ENCODE peak calls at places on chromosomes 3 and 15, in seven cellular contexts. R is left ventricle myocardium inferior, L is RWPE1, K is upper lobe of right lung, O is HFFc6, M is progenitor cell of endocrine pancreas, I is GM12865. J is an unnamed sample.

GRCh38 chr3:125054436-125055164 is 1.2 kb downstream of the HEG1 start:
- DNase-seq in O (peak), R (no peak), I (peak), M (no peak), L (peak), K (no peak), J (peak)

GRCh38 chr15:81893182-81893833 is 152.5 kb downstream of the MEX3B start:
- DNase-seq in R (no peak), K (no peak), I (no peak), O (no peak), L (no peak), M (no peak), J (no peak)

GRCh38 chr3:44114142-44114541 is 127.5 kb upstream of the TOPAZ1 start:
- DNase-seq in K (no peak), M (peak), R (peak), L (no peak), I (peak), O (no peak), J (peak)

GRCh38 chr15:57084178-57084577 is 165.7 kb downstream of the TCF12 start:
- DNase-seq in L (no peak), R (no peak), K (no peak), I (no peak), M (no peak), O (no peak), J (no peak)

GRCh38 chr3:4996771-4997291 is 17.6 kb downstream of the BHLHE40 start:
- DNase-seq in M (no peak), O (no peak), I (no peak), R (no peak), K (no peak), L (no peak), J (no peak)

GRCh38 chr3:88203537-88204143 is 53.9 kb downstream of the C3orf38 start:
- DNase-seq in R (peak), O (peak), K (no peak), L (peak), I (peak), M (peak), J (peak)

GRCh38 chr15:95559875-95560394 is 770.6 kb upstream of the NR2F2 start:
- DNase-seq in K (no peak), I (no peak), L (peak), R (no peak), M (no peak), O (peak), J (no peak)

GRCh38 chr3:101217458-101217849 is 102.9 kb downstream of the IMPG2 start:
- DNase-seq in M (no peak), I (no peak), R (no peak), O (no peak), K (no peak), L (no peak), J (no peak)

GRCh38 chr15:51793521-51793920 is 35.9 kb upstream of the TMOD3 start:
- DNase-seq in O (no peak), I (no peak), R (peak), L (no peak), K (no peak), M (no peak), J (no peak)

GRCh38 chr15:85642693-85643058 is 152.0 kb downstream of the KLHL25 start:
- DNase-seq in R (peak), O (no peak), L (no peak), I (no peak), K (no peak), M (no peak), J (no peak)

GRCh38 chr3:195451373-195452000 is 8.7 kb upstream of the ACAP2 start:
- DNase-seq in L (no peak), R (no peak), I (no peak), O (no peak), M (no peak), K (no peak), J (no peak)

GRCh38 chr15:38589502-38589901 is 24.9 kb upstream of the RASGRP1 start:
- DNase-seq in L (peak), I (no peak), K (no peak), R (no peak), M (no peak), O (peak), J (no peak)

GRCh38 chr3:141011511-141012262 is 39.5 kb upstream of the SPSB4 start:
- DNase-seq in R (peak), L (peak), M (peak), K (peak), I (peak), O (peak), J (peak)

GRCh38 chr15:81336568-81336967 is 12.6 kb upstream of the STARD5 start:
- DNase-seq in R (no peak), I (peak), M (no peak), L (peak), O (peak), K (no peak), J (peak)

GRCh38 chr3:181623924-181624694 is 87.6 kb upstream of the SOX2 start:
- DNase-seq in I (no peak), L (peak), R (no peak), K (no peak), M (no peak), O (no peak), J (no peak)

GRCh38 chr3:101573449-101574387 is at the start of gene PCNP:
- DNase-seq in I (peak), M (peak), O (peak), R (peak), K (peak), L (peak), J (peak)

GRCh38 chr3:18445421-18446066 is 20.4 kb upstream of the SATB1 start:
- DNase-seq in K (no peak), I (no peak), R (no peak), M (no peak), L (no peak), O (no peak), J (peak)

GRCh38 chr3:149886957-149887356 is 73.9 kb downstream of the RNF13 start:
- DNase-seq in O (no peak), R (no peak), I (no peak), M (no peak), L (no peak), K (no peak), J (no peak)

GRCh38 chr3:56813656-56813965 is 11.9 kb upstream of the ARHGEF3 start:
- DNase-seq in I (no peak), K (no peak), O (no peak), R (no peak), L (peak), M (no peak), J (no peak)

GRCh38 chr3:122536634-122537033 is 21.9 kb upstream of the KPNA1 start:
- DNase-seq in O (no peak), K (no peak), R (no peak), I (no peak), M (no peak), L (no peak), J (no peak)

GRCh38 chr3:55538158-55538557 is 51.1 kb upstream of the WNT5A start:
- DNase-seq in O (no peak), I (no peak), M (no peak), K (no peak), R (no peak), L (no peak), J (no peak)

GRCh38 chr3:123778991-123779622 is 105.0 kb downstream of the MYLK start:
- DNase-seq in M (no peak), O (no peak), R (no peak), K (no peak), L (no peak), I (no peak), J (no peak)

GRCh38 chr15:68819451-68820204 is 1.1 kb downstream of the ANP32A start:
- DNase-seq in R (peak), M (no peak), I (peak), L (peak), K (peak), O (peak), J (peak)

GRCh38 chr3:127784865-127785710 is 37.2 kb downstream of the MGLL start:
- DNase-seq in R (no peak), O (no peak), K (peak), L (no peak), M (no peak), I (no peak), J (no peak)

GRCh38 chr3:159821737-159822136 is 166.9 kb upstream of the IL12A start:
- DNase-seq in K (no peak), O (no peak), L (no peak), I (no peak), R (no peak), M (no peak), J (no peak)

GRCh38 chr3:139327861-139328260 is 16.0 kb upstream of the MRPS22 start:
- DNase-seq in M (no peak), O (no peak), I (no peak), R (no peak), L (no peak), K (no peak), J (no peak)

GRCh38 chr15:31215490-31216209 is 111.0 kb upstream of the KLF13 start:
- DNase-seq in O (peak), L (peak), K (peak), I (peak), R (peak), M (peak), J (peak)

GRCh38 chr15:47194718-47195117 is 522.6 kb upstream of the SEMA6D start:
- DNase-seq in K (no peak), L (peak), M (no peak), O (peak), R (no peak), I (peak), J (no peak)
- TF ChIP-seq CTCF in K (no peak), L (peak), M (peak), O (peak), R (peak), I (no peak), J (peak)

DNA sequence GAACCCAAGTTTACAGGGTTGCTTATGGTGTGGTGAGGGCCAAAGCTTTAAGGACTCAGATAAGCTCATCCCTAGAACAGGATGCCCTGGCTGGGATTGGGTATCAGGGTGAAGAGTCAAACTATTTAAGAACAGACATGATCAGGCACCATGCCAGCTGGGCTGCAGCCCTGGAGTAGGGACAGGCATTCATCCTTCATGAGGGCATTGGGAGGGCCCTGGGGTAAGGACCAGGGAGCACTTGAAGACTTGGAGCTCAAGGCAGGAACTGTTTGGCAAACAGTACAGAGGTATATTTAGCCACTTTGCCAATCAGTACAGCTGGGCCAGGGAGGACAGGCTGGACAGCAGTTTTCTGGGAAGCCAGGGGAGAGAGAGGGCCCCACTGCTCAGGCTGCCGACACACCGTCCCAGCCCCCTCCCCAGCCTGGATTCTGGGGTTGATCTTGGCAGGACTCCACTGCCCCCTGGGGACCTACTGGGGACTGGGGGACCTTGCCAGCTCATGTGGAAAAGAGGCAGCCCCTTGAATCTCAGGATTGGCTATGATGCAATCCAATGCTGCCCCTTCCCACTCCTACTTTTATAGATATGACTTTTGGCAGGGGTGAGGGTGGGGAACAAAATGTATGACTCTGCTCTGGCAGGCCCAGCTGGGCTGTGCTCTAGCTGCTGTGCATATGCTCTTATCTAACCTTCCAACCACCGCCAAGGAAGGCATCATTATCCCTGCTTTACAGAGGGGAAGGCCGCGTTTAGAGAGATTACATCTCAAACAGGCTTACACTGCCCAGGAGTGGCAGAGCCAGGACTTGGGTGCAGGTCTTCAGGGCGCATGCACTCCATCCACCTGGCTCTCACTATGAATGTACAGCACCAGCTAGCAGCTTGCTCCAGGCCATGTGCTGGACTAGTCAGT is 2.3 kb downstream of the PLA2G4E start:
- DNase-seq in R (peak), K (peak), I (no peak), M (no peak), O (no peak), L (no peak), J (no peak)
- TF ChIP-seq CTCF in R (no peak), K (no peak), I (no peak), M (no peak), O (no peak), L (no peak), J (no peak)

DNA sequence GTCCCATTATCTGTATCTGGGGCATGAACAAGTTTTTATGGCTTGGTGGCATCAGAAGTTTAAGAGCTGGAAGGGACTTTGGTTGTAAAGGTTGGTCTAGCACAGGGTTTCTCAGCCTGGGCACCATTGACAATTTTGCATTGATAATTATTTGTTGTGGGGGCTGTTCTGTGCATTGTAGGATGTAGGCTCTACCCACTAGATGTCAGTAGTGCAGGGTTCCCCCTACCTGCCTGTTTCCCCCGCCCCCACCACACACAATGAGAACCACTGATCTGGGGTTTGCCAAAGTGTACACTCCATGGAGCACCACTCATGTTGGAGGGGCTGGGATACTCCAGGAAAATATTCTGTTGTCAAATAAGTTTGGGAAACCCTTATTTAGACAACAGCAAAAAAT is 42.7 kb downstream of the PLCL2 start:
- DNase-seq in K (no peak), L (no peak), O (no peak), R (no peak), M (no peak), I (peak), J (no peak)
- TF ChIP-seq CTCF in K (no peak), L (no peak), O (no peak), R (no peak), M (no peak), I (peak), J (peak)

GRCh38 chr15:91522609-91523332 is 330.7 kb upstream of the SLCO3A1 start:
- DNase-seq in I (no peak), R (no peak), K (no peak), O (peak), L (peak), M (no peak), J (no peak)
- TF ChIP-seq CTCF in I (no peak), R (peak), K (no peak), O (peak), L (no peak), M (peak), J (no peak)

GRCh38 chr3:48685293-48685602 is 467 bp downstream of the NCKIPSD start:
- DNase-seq in I (no peak), K (no peak), R (no peak), O (no peak), M (no peak), L (no peak), J (no peak)
- TF ChIP-seq CTCF in I (no peak), K (no peak), R (no peak), O (no peak), M (no peak), L (no peak), J (no peak)

DNA sequence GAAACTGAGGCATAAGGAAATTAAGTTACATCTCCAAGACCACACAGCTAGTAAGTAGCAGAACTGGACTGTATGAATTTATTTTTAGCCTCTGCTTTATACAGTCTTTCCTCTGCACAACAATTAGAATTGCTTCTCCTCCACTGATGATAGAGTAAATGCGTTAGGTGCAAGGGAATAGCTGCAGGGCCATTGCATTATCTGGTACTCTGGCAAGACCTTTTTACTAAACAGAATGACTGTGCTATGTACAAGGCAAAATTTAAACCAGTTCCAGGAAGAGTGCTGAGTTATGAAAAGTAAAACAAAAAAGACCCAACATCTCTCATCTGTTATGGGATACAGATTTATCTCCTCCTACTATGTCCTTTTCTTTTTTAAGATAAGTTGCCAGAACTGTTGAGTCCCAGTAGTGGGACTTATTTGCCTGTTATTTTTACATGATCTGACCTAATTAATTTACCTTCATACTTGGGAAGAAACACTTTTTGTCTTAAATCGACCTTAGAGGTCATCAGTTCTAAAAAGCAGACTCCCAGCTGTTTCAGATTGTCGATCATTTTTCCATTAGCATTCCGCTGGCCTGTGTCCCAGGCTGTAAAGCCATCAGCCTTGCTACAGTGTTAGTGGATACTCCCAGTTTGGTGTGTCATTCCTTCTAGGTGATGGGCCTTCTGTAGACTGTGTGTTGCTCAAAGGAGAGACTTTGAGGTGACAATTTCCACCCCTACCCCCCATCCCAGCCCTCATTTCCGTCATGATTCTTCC is 147.5 kb upstream of the NUDT16 start:
- DNase-seq in I (no peak), O (no peak), L (no peak), M (no peak), K (no peak), R (no peak), J (no peak)
- TF ChIP-seq CTCF in I (no peak), O (no peak), L (no peak), M (no peak), K (no peak), R (no peak), J (no peak)

GRCh38 chr3:47991341-47991740 is 24.9 kb downstream of the MAP4 start:
- DNase-seq in R (no peak), I (no peak), O (no peak), K (no peak), L (no peak), M (no peak), J (no peak)

GRCh38 chr3:47989981-47990440 is 26.2 kb downstream of the MAP4 start:
- DNase-seq in M (peak), I (peak), L (peak), O (peak), R (peak), K (no peak), J (peak)

GRCh38 chr3:47980795-47981194 is 35.4 kb downstream of the MAP4 start:
- DNase-seq in K (no peak), I (no peak), R (no peak), M (no peak), L (no peak), O (no peak), J (no peak)

GRCh38 chr3:47984089-47984759 is 32.0 kb downstream of the MAP4 start:
- DNase-seq in I (no peak), L (peak), R (no peak), O (peak), K (no peak), M (no peak), J (no peak)

DNA sequence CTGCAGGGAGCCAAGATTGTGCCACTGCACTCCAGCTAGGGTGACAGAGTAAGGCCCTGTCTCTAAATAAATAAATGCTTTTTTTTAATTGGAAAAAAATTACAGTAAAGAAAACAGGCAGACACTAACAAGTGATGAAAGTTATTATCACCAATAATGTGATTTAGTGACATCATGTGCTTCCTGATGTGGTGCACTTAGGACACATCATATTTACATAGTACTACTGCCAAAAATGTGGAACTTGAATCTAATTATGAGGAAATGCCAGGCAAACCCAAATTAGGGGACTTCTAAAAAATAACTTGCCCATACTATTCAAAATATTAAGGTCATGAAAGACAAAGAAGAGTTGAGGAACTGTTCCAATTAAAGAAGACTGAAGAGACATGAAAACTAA is 30.8 kb downstream of the MAP4 start:
- DNase-seq in K (no peak), O (no peak), I (no peak), M (no peak), R (no peak), L (no peak), J (no peak)
- TF ChIP-seq CTCF in K (no peak), O (no peak), I (no peak), M (no peak), R (no peak), L (no peak), J (no peak)

GRCh38 chr3:161927131-161927530 is 430.5 kb downstream of the OTOL1 start:
- DNase-seq in O (no peak), I (no peak), L (no peak), R (no peak), K (no peak), M (no peak), J (no peak)

GRCh38 chr3:161920196-161920595 is 423.6 kb downstream of the OTOL1 start:
- DNase-seq in K (no peak), R (no peak), M (no peak), O (peak), I (no peak), L (no peak), J (no peak)

GRCh38 chr3:161925749-161926360 is 429.2 kb downstream of the OTOL1 start:
- DNase-seq in R (no peak), K (no peak), M (no peak), I (no peak), O (no peak), L (no peak), J (no peak)
- TF ChIP-seq CTCF in R (peak), K (no peak), M (peak), I (no peak), O (peak), L (no peak), J (peak)

GRCh38 chr3:170062769-170063168 is 25.0 kb downstream of the GPR160 start:
- DNase-seq in R (no peak), O (no peak), M (no peak), L (no peak), K (no peak), I (no peak), J (no peak)
- TF ChIP-seq CTCF in R (no peak), O (peak), M (no peak), L (no peak), K (no peak), I (peak), J (peak)